ENCODE peak calls at places on chromosomes 3 and 15, in four cellular contexts. Q is WTC11, B is H1, C is K562. H is an unnamed sample.

GRCh38 chr3:42868841-42869240 is 6.8 kb downstream of the CYP8B1 start:
- DNase-seq in Q (no peak), B (no peak), C (no peak), H (no peak)

GRCh38 chr3:193883551-193883950 is 252.4 kb upstream of the HES1 start:
- DNase-seq in Q (no peak), B (no peak), C (no peak), H (no peak)

GRCh38 chr3:126816956-126817777 is 113.1 kb downstream of the CHCHD6 start:
- DNase-seq in Q (no peak), B (no peak), C (no peak), H (no peak)

GRCh38 chr3:160450846-160451245 is 1.3 kb upstream of the TRIM59 start:
- DNase-seq in Q (no peak), B (no peak), C (peak; percentile 28), H (peak; percentile 29)

GRCh38 chr15:78695046-78695671 is 54.1 kb upstream of the CHRNB4 start:
- DNase-seq in Q (no peak), B (no peak), C (no peak), H (no peak)

GRCh38 chr3:148756306-148756705 is 58.6 kb downstream of the AGTR1 start:
- DNase-seq in Q (no peak), B (no peak), C (no peak), H (no peak)

GRCh38 chr15:98799991-98800390 is 151.7 kb downstream of the IGF1R start:
- DNase-seq in Q (no peak), B (no peak), C (no peak), H (no peak)

GRCh38 chr3:187183210-187183862 is 13.9 kb upstream of the RTP1 start:
- DNase-seq in Q (no peak), B (no peak), C (no peak), H (no peak)

GRCh38 chr3:42683875-42684593 is 1.3 kb upstream of the KLHL40 start:
- DNase-seq in Q (no peak), B (peak; percentile 15), C (peak; percentile 84), H (no peak)

GRCh38 chr15:78046796-78047341 is 30.6 kb downstream of the TBC1D2B start:
- DNase-seq in Q (no peak), B (no peak), C (no peak), H (no peak)

GRCh38 chr3:183275418-183275817 is 22.4 kb downstream of the B3GNT5 start:
- DNase-seq in Q (no peak), B (no peak), C (peak; percentile 69), H (no peak)

GRCh38 chr3:40054568-40055222 is 245.3 kb downstream of the MYRIP start:
- DNase-seq in Q (no peak), B (no peak), C (no peak), H (no peak)

GRCh38 chr3:157805553-157805952 is 300.7 kb downstream of the SHOX2 start:
- DNase-seq in Q (no peak), B (no peak), C (no peak), H (no peak)

GRCh38 chr15:74238984-74239645 is 3.0 kb downstream of the CCDC33 start:
- DNase-seq in Q (no peak), B (no peak), C (no peak), H (peak; percentile 48)

GRCh38 chr3:182241777-182242556 is 530.2 kb downstream of the SOX2 start:
- DNase-seq in Q (no peak), B (no peak), C (peak; percentile 8), H (peak; percentile 48)

GRCh38 chr3:188284455-188285212 is 130.7 kb downstream of the LPP start:
- DNase-seq in Q (no peak), B (no peak), C (no peak), H (no peak)

GRCh38 chr3:181007262-181007661 is 17.7 kb upstream of the DNAJC19 start:
- DNase-seq in Q (no peak), B (no peak), C (no peak), H (no peak)

GRCh38 chr3:45507820-45508317 is 86.7 kb upstream of the LIMD1 start:
- DNase-seq in Q (peak; percentile 60), B (no peak), C (peak; percentile 55), H (peak; percentile 30)

GRCh38 chr3:102158080-102158756 is 276.6 kb upstream of the ZPLD1 start:
- DNase-seq in Q (no peak), B (no peak), C (no peak), H (no peak)

GRCh38 chr3:123202451-123202850 is 708 bp downstream of the SEC22A start:
- DNase-seq in Q (peak; percentile 20), B (no peak), C (peak; percentile 16), H (peak; percentile 43)

GRCh38 chr3:43909149-43909548 is 218.4 kb downstream of the ABHD5 start:
- DNase-seq in Q (no peak), B (no peak), C (no peak), H (no peak)

GRCh38 chr3:195905970-195906864 is 2.1 kb downstream of the TNK2 start:
- DNase-seq in Q (no peak), B (no peak), C (no peak), H (no peak)

GRCh38 chr15:100032358-100033080 is 299.3 kb upstream of the LYSMD4 start:
- DNase-seq in Q (no peak), B (no peak), C (no peak), H (no peak)

GRCh38 chr15:59313703-59314332 is 58.9 kb downstream of the MYO1E start:
- DNase-seq in Q (no peak), B (no peak), C (no peak), H (no peak)

GRCh38 chr3:50345586-50345985 is at the start of gene ZMYND10:
- DNase-seq in Q (peak; percentile 89), B (no peak), C (peak; percentile 61), H (no peak)

GRCh38 chr3:42476225-42477160 is 25.9 kb upstream of the VIPR1 start:
- DNase-seq in Q (no peak), B (no peak), C (no peak), H (peak; percentile 43)

GRCh38 chr15:61530769-61531168 is 301.7 kb upstream of the RORA start:
- DNase-seq in Q (peak; percentile 35), B (no peak), C (peak; percentile 2), H (peak; percentile 16)

GRCh38 chr15:73630796-73631471 is 2.3 kb downstream of the NPTN start:
- DNase-seq in Q (no peak), B (no peak), C (peak; percentile 23), H (no peak)

GRCh38 chr3:167978071-167978470 is 117.7 kb downstream of the GOLIM4 start:
- DNase-seq in Q (no peak), B (no peak), C (peak; percentile 69), H (no peak)

GRCh38 chr3:147397911-147398809 is 8.2 kb downstream of the ZIC4 start:
- DNase-seq in Q (no peak), B (no peak), C (no peak), H (no peak)

GRCh38 chr3:147400111-147400510 is 6.2 kb downstream of the ZIC4 start:
- DNase-seq in Q (no peak), B (no peak), C (no peak), H (no peak)

GRCh38 chr3:147397155-147397888 is 9.0 kb downstream of the ZIC4 start:
- DNase-seq in Q (peak; percentile 85), B (no peak), C (no peak), H (no peak)

GRCh38 chr3:147400999-147401398 is 5.3 kb downstream of the ZIC4 start:
- DNase-seq in Q (no peak), B (no peak), C (no peak), H (no peak)

DNA sequence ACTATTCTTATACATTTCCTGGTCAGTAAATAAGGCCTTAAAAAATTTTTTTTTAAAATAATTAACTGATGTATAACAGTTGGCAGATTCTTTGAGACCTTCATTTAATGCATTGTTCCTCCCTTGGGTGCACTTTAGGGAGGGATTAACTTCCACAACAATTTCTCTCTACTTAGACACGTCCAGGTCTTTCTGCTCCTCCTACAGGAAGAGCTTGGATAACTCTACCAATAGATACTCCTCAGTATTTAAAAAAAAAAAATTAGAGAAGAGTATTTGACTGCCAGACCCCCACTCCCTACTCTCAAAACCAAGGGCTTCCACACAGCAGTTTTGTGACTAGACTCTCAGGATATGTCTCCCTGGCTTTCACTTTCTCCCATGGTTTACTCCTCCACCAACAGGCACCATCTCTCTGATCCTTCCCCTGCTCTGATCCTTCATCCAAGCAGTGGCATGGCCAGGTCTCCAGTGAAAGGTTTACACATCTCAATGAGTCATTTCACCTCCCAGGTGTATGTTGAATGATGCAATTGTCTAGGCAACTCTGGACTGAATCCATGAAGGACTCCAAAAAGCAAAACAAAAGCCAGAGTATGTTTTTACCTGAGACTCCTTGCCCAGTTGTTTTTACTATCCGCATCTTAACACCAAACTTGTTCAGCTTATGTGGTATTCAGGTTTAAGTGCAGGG is 7.4 kb downstream of the ZIC4 start:
- DNase-seq in Q (no peak), B (no peak), C (no peak), H (no peak)
- TF ChIP-seq TEAD4 in Q (no peak), B (no peak), C (no peak), H (no peak)

GRCh38 chr15:51310064-51310463 is 28.3 kb downstream of the CYP19A1 start:
- DNase-seq in Q (no peak), B (no peak), C (no peak), H (no peak)
- TF ChIP-seq TEAD4 in Q (no peak), B (no peak), C (no peak), H (no peak)

GRCh38 chr3:112979244-112979832 is 4.4 kb upstream of the CD200R1 start:
- DNase-seq in Q (no peak), B (no peak), C (peak; percentile 31), H (peak; percentile 16)
- TF ChIP-seq TEAD4 in Q (no peak), B (no peak), C (no peak), H (no peak)

DNA sequence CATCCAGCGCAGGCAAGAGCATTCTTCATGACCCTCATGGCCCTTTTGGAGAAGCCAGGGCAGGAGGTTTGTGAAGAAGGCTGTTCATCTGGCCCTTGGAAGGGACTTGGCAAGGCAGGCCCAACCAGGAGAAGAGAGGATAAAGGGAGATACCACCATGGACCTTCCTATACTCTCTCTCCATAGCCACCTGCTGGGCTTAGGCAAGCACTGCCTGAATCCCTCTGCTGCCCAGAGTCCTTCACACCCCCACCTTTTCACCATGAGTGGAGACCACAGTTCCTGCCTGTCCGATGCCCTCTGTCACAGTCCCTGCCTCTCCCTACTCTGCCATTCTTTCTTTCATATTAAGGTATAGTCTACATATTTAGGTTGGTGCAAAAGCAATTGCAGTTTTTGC is 10.6 kb upstream of the SFMBT1 start:
- DNase-seq in Q (no peak), B (no peak), C (peak; percentile 32), H (peak; percentile 48)
- TF ChIP-seq TEAD4 in Q (no peak), B (no peak), C (no peak), H (no peak)

GRCh38 chr15:41958002-41958420 is 14.3 kb downstream of the EHD4 start:
- DNase-seq in Q (no peak), B (no peak), C (no peak), H (no peak)

GRCh38 chr15:41957021-41957897 is 15.1 kb downstream of the EHD4 start:
- DNase-seq in Q (no peak), B (no peak), C (no peak), H (no peak)

GRCh38 chr15:41961803-41962202 is 10.6 kb downstream of the EHD4 start:
- DNase-seq in Q (no peak), B (no peak), C (no peak), H (no peak)

GRCh38 chr15:41965441-41966413 is 6.6 kb downstream of the EHD4 start:
- DNase-seq in Q (no peak), B (no peak), C (no peak), H (no peak)

GRCh38 chr15:41961014-41961518 is 11.3 kb downstream of the EHD4 start:
- DNase-seq in Q (no peak), B (no peak), C (no peak), H (no peak)
- TF ChIP-seq TEAD4 in Q (no peak), B (no peak), C (no peak), H (no peak)

GRCh38 chr3:9072667-9073009 is 109.4 kb upstream of the RAD18 start:
- DNase-seq in Q (no peak), B (no peak), C (no peak), H (no peak)
- TF ChIP-seq TEAD4 in Q (no peak), B (no peak), C (no peak), H (no peak)

GRCh38 chr15:65603134-65603533 is 7.8 kb downstream of the INTS14 start:
- DNase-seq in Q (no peak), B (no peak), C (no peak), H (no peak)
- TF ChIP-seq TEAD4 in Q (no peak), B (no peak), C (no peak), H (no peak)

H was measured in SK-N-SH.